ENCODE peak calls at places on chromosomes 11 and 22, in four cellular contexts. One of them, this sample, is unnamed.

GRCh38 chr22:45101828-45102227 is 61.9 kb upstream of the NUP50 start:
- DNase-seq in AML-193: peak; percentile 79
- DNase-seq in iris pigment epithelial cell: peak; percentile 72
- DNase-seq in AG08396: peak; percentile 44
- DNase-seq in this sample: peak; percentile 75

GRCh38 chr11:111457731-111458368 is 54.3 kb downstream of the BTG4 start:
- DNase-seq in AG08396: no peak
- DNase-seq in AML-193: no peak
- DNase-seq in iris pigment epithelial cell: no peak
- DNase-seq in this sample: no peak

GRCh38 chr22:24875862-24876506 is 70.0 kb downstream of the SGSM1 start:
- DNase-seq in AML-193: no peak
- DNase-seq in AG08396: no peak
- DNase-seq in iris pigment epithelial cell: peak; percentile 11
- DNase-seq in this sample: peak; percentile 47

GRCh38 chr11:8905528-8906165 is 5.3 kb upstream of the AKIP1 start:
- DNase-seq in iris pigment epithelial cell: peak; percentile 93
- DNase-seq in AML-193: no peak
- DNase-seq in AG08396: no peak
- DNase-seq in this sample: peak; percentile 64

GRCh38 chr11:35742707-35743454 is 80.3 kb downstream of the TRIM44 start:
- DNase-seq in AML-193: no peak
- DNase-seq in iris pigment epithelial cell: no peak
- DNase-seq in AG08396: no peak
- DNase-seq in this sample: no peak

GRCh38 chr11:115643491-115643995 is 139.3 kb upstream of the CADM1 start:
- DNase-seq in AG08396: no peak
- DNase-seq in AML-193: no peak
- DNase-seq in iris pigment epithelial cell: no peak
- DNase-seq in this sample: no peak

GRCh38 chr11:117998201-117998579 is 12.0 kb downstream of the IL10RA start:
- DNase-seq in AG08396: no peak
- DNase-seq in AML-193: no peak
- DNase-seq in iris pigment epithelial cell: no peak
- DNase-seq in this sample: no peak

GRCh38 chr11:42329930-42330555 is 870.6 kb upstream of the LRRC4C start:
- DNase-seq in iris pigment epithelial cell: no peak
- DNase-seq in AML-193: no peak
- DNase-seq in AG08396: no peak
- DNase-seq in this sample: no peak

GRCh38 chr11:11391796-11392195 is 38.7 kb upstream of the CSNK2A3 start:
- DNase-seq in AG08396: peak; percentile 79
- DNase-seq in AML-193: no peak
- DNase-seq in iris pigment epithelial cell: peak; percentile 80
- DNase-seq in this sample: peak; percentile 41

GRCh38 chr11:76763573-76764348 is 19.4 kb upstream of the TSKU start:
- DNase-seq in AML-193: no peak
- DNase-seq in iris pigment epithelial cell: peak; percentile 90
- DNase-seq in AG08396: peak; percentile 69
- DNase-seq in this sample: peak; percentile 45

GRCh38 chr22:39316440-39317083 is 2.9 kb downstream of the RPL3 start:
- DNase-seq in AML-193: peak; percentile 90
- DNase-seq in iris pigment epithelial cell: peak; percentile 95
- DNase-seq in AG08396: peak; percentile 79
- DNase-seq in this sample: peak; percentile 94

GRCh38 chr22:41508770-41509170 is 35.5 kb downstream of the POLR3H start:
- DNase-seq in AG08396: no peak
- DNase-seq in iris pigment epithelial cell: no peak
- DNase-seq in AML-193: no peak
- DNase-seq in this sample: no peak